ENCODE peak calls at places on chromosomes 13 and 19, in nine cellular contexts. One of them, this sample, is unnamed.

GRCh38 chr19:19109601-19110000 is 28.7 kb downstream of the TMEM161A start:
- DNase-seq in NCI-H748 treated with DMSO at 0.1 percent for 48 hours: no peak
- DNase-seq in NCI-H1092: no peak
- DNase-seq in naive B cell: no peak
- DNase-seq in type B pancreatic cell: no peak
- DNase-seq in activated gamma-delta T cell treated with Interleukin-2 at 50 U/mL for 16 hours: no peak
- DNase-seq in CD8-positive, alpha-beta memory T cell: no peak
- DNase-seq in tibial artery: no peak
- DNase-seq in NCI-H1436 treated with DMSO at 0.1 percent for 48 hours: no peak
- DNase-seq in this sample: no peak

GRCh38 chr13:42893346-42893745 is 98.7 kb downstream of the EPSTI1 start:
- DNase-seq in CD8-positive, alpha-beta memory T cell: no peak
- DNase-seq in activated gamma-delta T cell treated with Interleukin-2 at 50 U/mL for 16 hours: no peak
- DNase-seq in NCI-H1436 treated with DMSO at 0.1 percent for 48 hours: no peak
- DNase-seq in type B pancreatic cell: no peak
- DNase-seq in NCI-H1092: no peak
- DNase-seq in NCI-H748 treated with DMSO at 0.1 percent for 48 hours: no peak
- DNase-seq in naive B cell: no peak
- DNase-seq in tibial artery: no peak
- DNase-seq in this sample: no peak

GRCh38 chr13:53206455-53206854 is 177.8 kb downstream of the OLFM4 start:
- DNase-seq in NCI-H1436 treated with DMSO at 0.1 percent for 48 hours: no peak
- DNase-seq in CD8-positive, alpha-beta memory T cell: no peak
- DNase-seq in tibial artery: no peak
- DNase-seq in naive B cell: no peak
- DNase-seq in NCI-H1092: no peak
- DNase-seq in activated gamma-delta T cell treated with Interleukin-2 at 50 U/mL for 16 hours: no peak
- DNase-seq in type B pancreatic cell: no peak
- DNase-seq in NCI-H748 treated with DMSO at 0.1 percent for 48 hours: peak
- DNase-seq in this sample: peak

GRCh38 chr19:46860846-46861690 is at the start of gene ARHGAP35:
- DNase-seq in NCI-H748 treated with DMSO at 0.1 percent for 48 hours: no peak
- DNase-seq in CD8-positive, alpha-beta memory T cell: no peak
- DNase-seq in type B pancreatic cell: no peak
- DNase-seq in NCI-H1092: no peak
- DNase-seq in tibial artery: peak
- DNase-seq in naive B cell: no peak
- DNase-seq in NCI-H1436 treated with DMSO at 0.1 percent for 48 hours: no peak
- DNase-seq in activated gamma-delta T cell treated with Interleukin-2 at 50 U/mL for 16 hours: no peak
- DNase-seq in this sample: peak

GRCh38 chr13:92808007-92808406 is 418.6 kb upstream of the GPC6 start:
- DNase-seq in NCI-H1436 treated with DMSO at 0.1 percent for 48 hours: no peak
- DNase-seq in naive B cell: no peak
- DNase-seq in NCI-H1092: no peak
- DNase-seq in tibial artery: no peak
- DNase-seq in activated gamma-delta T cell treated with Interleukin-2 at 50 U/mL for 16 hours: no peak
- DNase-seq in CD8-positive, alpha-beta memory T cell: no peak
- DNase-seq in NCI-H748 treated with DMSO at 0.1 percent for 48 hours: no peak
- DNase-seq in type B pancreatic cell: no peak
- DNase-seq in this sample: no peak

GRCh38 chr13:98022210-98022609 is 68.7 kb downstream of the IPO5 start:
- DNase-seq in NCI-H1436 treated with DMSO at 0.1 percent for 48 hours: no peak
- DNase-seq in NCI-H1092: peak
- DNase-seq in CD8-positive, alpha-beta memory T cell: no peak
- DNase-seq in tibial artery: no peak
- DNase-seq in naive B cell: no peak
- DNase-seq in activated gamma-delta T cell treated with Interleukin-2 at 50 U/mL for 16 hours: no peak
- DNase-seq in type B pancreatic cell: no peak
- DNase-seq in NCI-H748 treated with DMSO at 0.1 percent for 48 hours: no peak
- DNase-seq in this sample: no peak

GRCh38 chr19:7845390-7846179 is 15.6 kb downstream of the EVI5L start:
- DNase-seq in tibial artery: no peak
- DNase-seq in NCI-H1436 treated with DMSO at 0.1 percent for 48 hours: no peak
- DNase-seq in type B pancreatic cell: no peak
- DNase-seq in CD8-positive, alpha-beta memory T cell: no peak
- DNase-seq in activated gamma-delta T cell treated with Interleukin-2 at 50 U/mL for 16 hours: no peak
- DNase-seq in NCI-H748 treated with DMSO at 0.1 percent for 48 hours: no peak
- DNase-seq in NCI-H1092: no peak
- DNase-seq in naive B cell: no peak
- DNase-seq in this sample: no peak

GRCh38 chr13:34657716-34658115 is 284.4 kb upstream of the NBEA start:
- DNase-seq in CD8-positive, alpha-beta memory T cell: no peak
- DNase-seq in NCI-H1092: no peak
- DNase-seq in NCI-H1436 treated with DMSO at 0.1 percent for 48 hours: no peak
- DNase-seq in activated gamma-delta T cell treated with Interleukin-2 at 50 U/mL for 16 hours: no peak
- DNase-seq in naive B cell: no peak
- DNase-seq in NCI-H748 treated with DMSO at 0.1 percent for 48 hours: no peak
- DNase-seq in tibial artery: no peak
- DNase-seq in type B pancreatic cell: no peak
- DNase-seq in this sample: no peak

GRCh38 chr13:93249259-93249917 is 22.8 kb downstream of the GPC6 start:
- DNase-seq in activated gamma-delta T cell treated with Interleukin-2 at 50 U/mL for 16 hours: no peak
- DNase-seq in naive B cell: no peak
- DNase-seq in type B pancreatic cell: no peak
- DNase-seq in CD8-positive, alpha-beta memory T cell: no peak
- DNase-seq in tibial artery: no peak
- DNase-seq in NCI-H1436 treated with DMSO at 0.1 percent for 48 hours: no peak
- DNase-seq in NCI-H1092: no peak
- DNase-seq in NCI-H748 treated with DMSO at 0.1 percent for 48 hours: no peak
- DNase-seq in this sample: peak

GRCh38 chr13:73225983-73226382 is 167.2 kb downstream of the KLF5 start:
- DNase-seq in NCI-H1436 treated with DMSO at 0.1 percent for 48 hours: no peak
- DNase-seq in naive B cell: no peak
- DNase-seq in type B pancreatic cell: no peak
- DNase-seq in activated gamma-delta T cell treated with Interleukin-2 at 50 U/mL for 16 hours: no peak
- DNase-seq in NCI-H748 treated with DMSO at 0.1 percent for 48 hours: no peak
- DNase-seq in tibial artery: no peak
- DNase-seq in NCI-H1092: no peak
- DNase-seq in CD8-positive, alpha-beta memory T cell: no peak
- DNase-seq in this sample: no peak